ENCODE peak calls at places on chromosomes 4 and X, in seven cellular contexts. One of them, this sample, is unnamed.

GRCh38 chr4:622071-622995 is 3.0 kb upstream of the PDE6B start:
- DNase-seq in IMR-90: no peak
- DNase-seq in H9: no peak
- DNase-seq in mesenchymal stem cell: peak; percentile 6
- DNase-seq in H1: no peak
- DNase-seq in trophoblast cell: no peak
- DNase-seq in mesendoderm: no peak
- DNase-seq in this sample: no peak

GRCh38 chr4:127498366-127498765 is 134.4 kb upstream of the INTU start:
- DNase-seq in mesendoderm: no peak
- DNase-seq in mesenchymal stem cell: no peak
- DNase-seq in H1: no peak
- DNase-seq in IMR-90: no peak
- DNase-seq in H9: no peak
- DNase-seq in trophoblast cell: no peak
- DNase-seq in this sample: no peak

GRCh38 chrX:45775462-45775861 is 574.8 kb upstream of the DIPK2B start:
- DNase-seq in trophoblast cell: peak; percentile 66
- DNase-seq in IMR-90: peak; percentile 81
- DNase-seq in mesenchymal stem cell: peak; percentile 71
- DNase-seq in H1: no peak
- DNase-seq in mesendoderm: peak; percentile 82
- DNase-seq in H9: no peak
- DNase-seq in this sample: no peak

GRCh38 chr4:78775278-78776030 is 696 bp upstream of the BMP2K start:
- DNase-seq in mesenchymal stem cell: peak; percentile 85
- DNase-seq in mesendoderm: peak; percentile 87
- DNase-seq in H9: peak; percentile 88
- DNase-seq in H1: peak; percentile 88
- DNase-seq in trophoblast cell: peak; percentile 58
- DNase-seq in IMR-90: peak; percentile 80
- DNase-seq in this sample: peak; percentile 74

GRCh38 chr4:98627883-98628282 is 30.5 kb downstream of the TSPAN5 start:
- DNase-seq in mesendoderm: no peak
- DNase-seq in H9: no peak
- DNase-seq in trophoblast cell: no peak
- DNase-seq in H1: no peak
- DNase-seq in IMR-90: peak; percentile 81
- DNase-seq in mesenchymal stem cell: no peak
- DNase-seq in this sample: no peak

GRCh38 chr4:32991663-32992062 is 2271.5 kb downstream of the PCDH7 start:
- DNase-seq in mesenchymal stem cell: no peak
- DNase-seq in IMR-90: no peak
- DNase-seq in mesendoderm: no peak
- DNase-seq in trophoblast cell: no peak
- DNase-seq in H9: no peak
- DNase-seq in H1: no peak
- DNase-seq in this sample: no peak

GRCh38 chr4:20992002-20992401 is 291.7 kb downstream of the PACRGL start:
- DNase-seq in H1: no peak
- DNase-seq in mesenchymal stem cell: no peak
- DNase-seq in mesendoderm: no peak
- DNase-seq in trophoblast cell: no peak
- DNase-seq in H9: no peak
- DNase-seq in IMR-90: no peak
- DNase-seq in this sample: no peak

GRCh38 chr4:5956285-5957021 is 61.8 kb downstream of the C4orf50 start:
- DNase-seq in IMR-90: no peak
- DNase-seq in trophoblast cell: no peak
- DNase-seq in mesenchymal stem cell: no peak
- DNase-seq in H9: peak; percentile 70
- DNase-seq in H1: no peak
- DNase-seq in mesendoderm: peak; percentile 67
- DNase-seq in this sample: peak; percentile 27

GRCh38 chr4:107751670-107752069 is 31.6 kb upstream of the PAPSS1 start:
- DNase-seq in mesenchymal stem cell: peak; percentile 70
- DNase-seq in H9: no peak
- DNase-seq in H1: no peak
- DNase-seq in IMR-90: peak; percentile 20
- DNase-seq in trophoblast cell: no peak
- DNase-seq in mesendoderm: no peak
- DNase-seq in this sample: no peak

GRCh38 chrX:80648023-80648422 is 161.7 kb downstream of the BRWD3 start:
- DNase-seq in H1: no peak
- DNase-seq in trophoblast cell: no peak
- DNase-seq in IMR-90: no peak
- DNase-seq in H9: no peak
- DNase-seq in mesenchymal stem cell: peak; percentile 0
- DNase-seq in mesendoderm: peak; percentile 11
- DNase-seq in this sample: peak; percentile 0

GRCh38 chr4:114383721-114384120 is 214.9 kb upstream of the UGT8 start:
- DNase-seq in H9: no peak
- DNase-seq in mesenchymal stem cell: peak; percentile 55
- DNase-seq in trophoblast cell: no peak
- DNase-seq in mesendoderm: no peak
- DNase-seq in IMR-90: peak; percentile 96
- DNase-seq in H1: no peak
- DNase-seq in this sample: no peak

GRCh38 chr4:3607690-3608514 is 75.7 kb upstream of the LRPAP1 start:
- DNase-seq in H9: no peak
- DNase-seq in trophoblast cell: no peak
- DNase-seq in mesendoderm: no peak
- DNase-seq in H1: no peak
- DNase-seq in IMR-90: no peak
- DNase-seq in mesenchymal stem cell: no peak
- DNase-seq in this sample: no peak

DNA sequence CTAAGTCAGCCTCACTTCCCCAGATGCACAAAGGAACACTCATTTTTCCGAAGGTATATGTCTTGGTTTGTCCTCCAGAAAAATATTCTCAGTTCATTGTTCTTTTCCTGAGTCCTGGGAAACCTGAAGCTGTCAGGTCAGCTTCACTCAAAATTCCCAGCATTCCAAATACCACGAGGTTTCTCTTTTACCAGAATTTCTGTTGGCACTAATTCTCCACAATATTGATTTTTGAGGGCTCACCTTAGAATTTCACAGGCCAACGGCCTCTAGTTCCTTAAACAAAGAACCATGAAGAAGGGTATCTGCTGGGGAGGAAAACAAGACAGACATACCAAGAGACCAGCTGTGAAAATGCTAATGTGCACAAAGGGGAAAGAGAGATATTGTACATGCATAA is 8.0 kb upstream of the MAGEB5 start:
- DNase-seq in IMR-90: no peak
- DNase-seq in mesendoderm: no peak
- DNase-seq in H9: no peak
- DNase-seq in trophoblast cell: no peak
- DNase-seq in H1: no peak
- DNase-seq in mesenchymal stem cell: no peak
- DNase-seq in this sample: no peak
- H3K4me1 ChIP-seq in IMR-90: no peaks in the 10 kb centered on the region
- H3K4me1 ChIP-seq in mesendoderm: no peaks in the 10 kb centered on the region
- H3K4me1 ChIP-seq in H9: no peaks in the 10 kb centered on the region
- H3K4me1 ChIP-seq in trophoblast cell: no peaks in the 10 kb centered on the region
- H3K4me1 ChIP-seq in H1: no peaks in the 10 kb centered on the region
- H3K4me1 ChIP-seq in mesenchymal stem cell: no peaks in the 10 kb centered on the region
- H3K4me1 ChIP-seq in this sample: no peaks in the 10 kb centered on the region

GRCh38 chr4:183324619-183325018 is 2.4 kb upstream of the CLDN24 start:
- DNase-seq in mesenchymal stem cell: no peak
- DNase-seq in trophoblast cell: no peak
- DNase-seq in H1: no peak
- DNase-seq in mesendoderm: no peak
- DNase-seq in H9: no peak
- DNase-seq in IMR-90: no peak
- DNase-seq in this sample: no peak
- H3K18ac ChIP-seq in mesenchymal stem cell: no peak overlapping the region
- H3K18ac ChIP-seq in trophoblast cell: no peak overlapping the region
- H3K18ac ChIP-seq in H1: no peak overlapping the region
- H3K18ac ChIP-seq in mesendoderm: no peak overlapping the region
- H3K18ac ChIP-seq in H9: no peak overlapping the region
- H3K18ac ChIP-seq in IMR-90: no peak overlapping the region
- H3K18ac ChIP-seq in this sample: no peak overlapping the region

GRCh38 chr4:186027405-186027804 is 41.6 kb upstream of the TLR3 start:
- DNase-seq in H9: no peak
- DNase-seq in mesendoderm: no peak
- DNase-seq in trophoblast cell: no peak
- DNase-seq in H1: no peak
- DNase-seq in mesenchymal stem cell: no peak
- DNase-seq in IMR-90: no peak
- DNase-seq in this sample: no peak
- H3K4me1 ChIP-seq in H9: peaks cover 16% of the 10 kb centered on the region
- H3K4me1 ChIP-seq in mesendoderm: peaks cover 11% of the 10 kb centered on the region
- H3K4me1 ChIP-seq in trophoblast cell: no peaks in the 10 kb centered on the region
- H3K4me1 ChIP-seq in H1: peaks cover 21% of the 10 kb centered on the region
- H3K4me1 ChIP-seq in mesenchymal stem cell: peaks cover 6% of the 10 kb centered on the region
- H3K4me1 ChIP-seq in IMR-90: no peaks in the 10 kb centered on the region
- H3K4me1 ChIP-seq in this sample: peaks cover 15% of the 10 kb centered on the region

GRCh38 chr4:164579270-164579942 is 174.5 kb upstream of the SMIM31 start:
- DNase-seq in IMR-90: no peak
- DNase-seq in trophoblast cell: no peak
- DNase-seq in mesenchymal stem cell: no peak
- DNase-seq in H1: no peak
- DNase-seq in H9: no peak
- DNase-seq in mesendoderm: no peak
- DNase-seq in this sample: no peak
- H3K18ac ChIP-seq in IMR-90: no peak overlapping the region
- H3K18ac ChIP-seq in trophoblast cell: no peak overlapping the region
- H3K18ac ChIP-seq in mesenchymal stem cell: no peak overlapping the region
- H3K18ac ChIP-seq in H1: no peak overlapping the region
- H3K18ac ChIP-seq in H9: no peak overlapping the region
- H3K18ac ChIP-seq in mesendoderm: no peak overlapping the region
- H3K18ac ChIP-seq in this sample: peak overlapping the region; percentile 90

GRCh38 chr4:86944964-86945781 is 10.4 kb downstream of the AFF1 start:
- DNase-seq in H1: no peak
- DNase-seq in mesenchymal stem cell: no peak
- DNase-seq in mesendoderm: no peak
- DNase-seq in H9: no peak
- DNase-seq in IMR-90: no peak
- DNase-seq in trophoblast cell: no peak
- DNase-seq in this sample: no peak

GRCh38 chr4:86950835-86951525 is 16.2 kb downstream of the AFF1 start:
- DNase-seq in IMR-90: no peak
- DNase-seq in mesenchymal stem cell: no peak
- DNase-seq in H9: peak; percentile 64
- DNase-seq in mesendoderm: no peak
- DNase-seq in trophoblast cell: no peak
- DNase-seq in H1: no peak
- DNase-seq in this sample: no peak

GRCh38 chr4:86946868-86947493 is 12.2 kb downstream of the AFF1 start:
- DNase-seq in H1: no peak
- DNase-seq in H9: no peak
- DNase-seq in mesenchymal stem cell: no peak
- DNase-seq in trophoblast cell: no peak
- DNase-seq in mesendoderm: no peak
- DNase-seq in IMR-90: no peak
- DNase-seq in this sample: no peak

GRCh38 chr4:86948276-86948675 is 13.5 kb downstream of the AFF1 start:
- DNase-seq in mesendoderm: no peak
- DNase-seq in mesenchymal stem cell: no peak
- DNase-seq in trophoblast cell: no peak
- DNase-seq in H1: no peak
- DNase-seq in IMR-90: no peak
- DNase-seq in H9: no peak
- DNase-seq in this sample: no peak

DNA sequence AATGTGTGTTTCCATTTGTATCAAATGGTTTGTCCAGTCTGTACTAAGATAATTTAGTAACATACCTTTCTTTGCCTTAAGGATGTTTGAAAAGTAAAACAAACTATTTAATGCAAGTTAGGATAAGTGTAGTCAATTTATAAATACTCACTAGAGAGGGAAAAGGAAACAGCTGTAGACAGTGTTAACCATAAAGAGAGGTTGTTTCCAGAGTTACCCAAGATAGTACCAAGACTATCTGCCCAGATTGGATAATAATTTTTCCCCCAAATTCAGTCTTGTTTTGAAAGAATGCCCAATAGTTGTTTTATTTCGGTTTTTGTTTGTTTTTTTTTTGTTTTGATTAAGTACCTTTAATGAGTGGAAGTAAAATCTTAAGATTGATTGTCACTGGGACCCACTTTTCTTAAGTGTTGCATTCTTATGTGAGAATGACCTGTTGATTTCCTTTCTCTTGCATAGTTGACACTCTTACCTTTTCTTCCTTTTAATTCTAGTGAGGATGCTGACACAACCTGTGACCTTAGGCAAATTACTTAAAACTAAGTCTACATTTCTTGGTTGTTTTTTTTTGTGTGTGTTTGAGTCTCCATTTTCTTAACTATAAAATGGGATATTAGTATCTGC is 12.8 kb downstream of the AFF1 start:
- DNase-seq in mesenchymal stem cell: peak; percentile 49
- DNase-seq in H9: no peak
- DNase-seq in IMR-90: no peak
- DNase-seq in H1: no peak
- DNase-seq in mesendoderm: no peak
- DNase-seq in trophoblast cell: no peak
- DNase-seq in this sample: no peak
- H3K4me1 ChIP-seq in mesenchymal stem cell: no peaks in the 10 kb centered on the region
- H3K4me1 ChIP-seq in H9: peaks cover 18% of the 10 kb centered on the region
- H3K4me1 ChIP-seq in IMR-90: peaks cover 18% of the 10 kb centered on the region
- H3K4me1 ChIP-seq in H1: peaks cover 21% of the 10 kb centered on the region
- H3K4me1 ChIP-seq in mesendoderm: peaks cover 19% of the 10 kb centered on the region
- H3K4me1 ChIP-seq in trophoblast cell: peaks cover 2% of the 10 kb centered on the region
- H3K4me1 ChIP-seq in this sample: peaks cover 12% of the 10 kb centered on the region